ENCODE peak calls at places on chromosomes 7 and 10, in seven cellular contexts. D, G, A, J, E, F and I are unnamed samples.

GRCh38 chr10:125102216-125102615 is 58.1 kb downstream of the CTBP2 start:
- DNase-seq in J (peak; percentile 22), F (no peak), G (no peak), E (no peak), A (no peak), D (no peak), I (no peak)

GRCh38 chr7:14886533-14886932 is 16.0 kb downstream of the DGKB start:
- DNase-seq in F (no peak), E (no peak), G (no peak), J (no peak), A (no peak), D (no peak), I (no peak)

GRCh38 chr10:23158370-23158769 is 33.7 kb upstream of the PTF1A start:
- DNase-seq in A (peak; percentile 80), G (peak; percentile 47), E (peak; percentile 58), D (peak; percentile 85), J (peak; percentile 55), F (no peak), I (peak; percentile 50)

GRCh38 chr7:28410628-28411578 is 1.4 kb upstream of the CREB5 start:
- DNase-seq in E (peak; percentile 63), D (peak; percentile 57), J (no peak), A (no peak), F (no peak), G (no peak), I (no peak)

GRCh38 chr10:3418041-3418760 is 245.6 kb upstream of the PITRM1 start:
- DNase-seq in G (no peak), A (no peak), E (no peak), F (no peak), J (no peak), D (no peak), I (no peak)

GRCh38 chr7:46259947-46260346 is 338.9 kb upstream of the IGFBP3 start:
- DNase-seq in D (no peak), A (no peak), E (no peak), F (no peak), J (no peak), G (no peak), I (peak; percentile 32)

GRCh38 chr7:66110861-66111260 is 3.8 kb upstream of the CRCP start:
- DNase-seq in E (no peak), J (peak; percentile 48), A (no peak), D (no peak), F (no peak), G (peak; percentile 94), I (no peak)

GRCh38 chr7:127935847-127936376 is 95.3 kb downstream of the LRRC4 start:
- DNase-seq in G (no peak), J (no peak), F (no peak), A (no peak), E (no peak), D (no peak), I (no peak)

GRCh38 chr7:92682767-92683539 is 92.8 kb upstream of the FAM133B start:
- DNase-seq in J (peak; percentile 90), E (no peak), G (no peak), D (no peak), A (no peak), F (no peak), I (no peak)

GRCh38 chr10:8398771-8399170 is 344.3 kb downstream of the GATA3 start:
- DNase-seq in F (no peak), J (no peak), E (no peak), A (no peak), G (no peak), D (no peak), I (no peak)

GRCh38 chr7:98051118-98051744 is 55.4 kb upstream of the LMTK2 start:
- DNase-seq in G (peak; percentile 58), D (peak; percentile 81), F (no peak), E (peak; percentile 97), A (peak; percentile 79), J (peak; percentile 10), I (no peak)

GRCh38 chr10:63264852-63265617 is 131.9 kb downstream of the NRBF2 start:
- DNase-seq in E (no peak), D (peak; percentile 46), F (no peak), A (peak; percentile 79), J (peak; percentile 44), G (no peak), I (no peak)

GRCh38 chr7:85324145-85324799 is 137.4 kb upstream of the SEMA3D start:
- DNase-seq in D (peak; percentile 49), F (no peak), J (no peak), G (no peak), E (no peak), A (no peak), I (no peak)

GRCh38 chr10:130357226-130357625 is 221.0 kb downstream of the GLRX3 start:
- DNase-seq in E (no peak), D (no peak), J (no peak), G (no peak), A (no peak), F (no peak), I (no peak)

GRCh38 chr7:54015251-54015650 is 526.9 kb upstream of the VSTM2A start:
- DNase-seq in A (no peak), G (no peak), E (no peak), F (no peak), D (no peak), J (no peak), I (no peak)

GRCh38 chr7:98870071-98870651 is 347 bp upstream of the TMEM130 start:
- DNase-seq in E (peak; percentile 86), J (no peak), D (peak; percentile 86), G (no peak), F (peak; percentile 31), A (peak; percentile 68), I (no peak)

GRCh38 chr7:123633553-123633952 is 22.1 kb upstream of the LMOD2 start:
- DNase-seq in J (no peak), A (no peak), E (no peak), G (no peak), F (no peak), D (peak; percentile 27), I (no peak)

GRCh38 chr10:120819366-120819765 is 31.8 kb upstream of the WDR11 start:
- DNase-seq in A (no peak), E (no peak), J (no peak), G (no peak), F (no peak), D (no peak), I (no peak)

GRCh38 chr7:148223130-148223529 is 367.4 kb upstream of the C7orf33 start:
- DNase-seq in E (no peak), F (no peak), G (no peak), J (no peak), A (no peak), D (no peak), I (no peak)

GRCh38 chr10:11610855-11611247 is 599 bp downstream of the USP6NL start:
- DNase-seq in A (peak; percentile 37), D (no peak), G (no peak), E (peak; percentile 62), J (no peak), F (no peak), I (peak; percentile 63)

GRCh38 chr7:7156663-7157062 is 25.7 kb upstream of the C1GALT1 start:
- DNase-seq in D (no peak), G (no peak), F (no peak), A (no peak), J (peak; percentile 81), E (no peak), I (no peak)

GRCh38 chr7:106893591-106893990 is 28.5 kb downstream of the PIK3CG start:
- DNase-seq in J (no peak), G (no peak), D (no peak), F (no peak), A (no peak), E (no peak), I (no peak)

GRCh38 chr7:12670071-12670729 is 17.2 kb upstream of the ARL4A start:
- DNase-seq in D (no peak), E (no peak), J (peak; percentile 95), G (no peak), A (no peak), F (no peak), I (peak; percentile 45)

GRCh38 chr10:101959349-101959916 is 96.5 kb downstream of the ARMH3 start:
- DNase-seq in A (no peak), J (no peak), E (no peak), G (no peak), D (no peak), F (no peak), I (no peak)

GRCh38 chr10:121084675-121085070 is 233.5 kb downstream of the WDR11 start:
- DNase-seq in E (no peak), F (no peak), G (no peak), A (no peak), J (no peak), D (no peak), I (no peak)

GRCh38 chr10:25758041-25758457 is 176.0 kb upstream of the MYO3A start:
- DNase-seq in F (no peak), E (no peak), D (peak; percentile 61), J (peak; percentile 10), G (peak; percentile 26), A (peak; percentile 52), I (peak; percentile 9)
- TF ChIP-seq JUND in F (no peak), E (no peak), D (no peak), J (no peak), G (no peak), A (no peak), I (no peak)

DNA sequence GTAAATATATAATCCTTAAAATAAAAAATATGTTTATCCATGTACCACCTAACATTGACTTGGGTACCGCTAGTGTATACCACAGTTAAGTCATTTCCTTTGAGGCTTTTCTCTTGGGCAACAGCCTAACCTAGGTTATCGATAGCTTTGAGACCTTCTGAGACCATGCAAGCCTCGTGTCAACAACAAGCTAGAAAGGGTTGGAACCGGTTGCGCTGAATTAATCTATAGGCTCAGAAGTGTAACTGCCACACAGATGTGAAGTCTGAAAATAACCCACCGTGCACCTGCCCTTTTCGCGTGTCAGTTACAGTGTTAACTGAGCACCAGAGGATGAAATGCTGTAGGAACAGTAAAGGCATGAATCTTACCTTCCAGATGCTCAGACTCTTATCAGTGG is 59.8 kb downstream of the ARID5B start:
- DNase-seq in E (no peak), G (no peak), A (no peak), F (peak; percentile 72), J (no peak), D (no peak), I (no peak)
- TF ChIP-seq JUND in E (no peak), G (no peak), A (no peak), F (no peak), J (no peak), D (no peak), I (no peak)

GRCh38 chr7:47535033-47535703 is 46.7 kb downstream of the TNS3 start:
- DNase-seq in G (no peak), J (peak; percentile 87), D (peak; percentile 48), F (no peak), E (no peak), A (no peak), I (no peak)
- TF ChIP-seq JUND in G (no peak), J (no peak), D (no peak), F (no peak), E (no peak), A (no peak), I (no peak)

DNA sequence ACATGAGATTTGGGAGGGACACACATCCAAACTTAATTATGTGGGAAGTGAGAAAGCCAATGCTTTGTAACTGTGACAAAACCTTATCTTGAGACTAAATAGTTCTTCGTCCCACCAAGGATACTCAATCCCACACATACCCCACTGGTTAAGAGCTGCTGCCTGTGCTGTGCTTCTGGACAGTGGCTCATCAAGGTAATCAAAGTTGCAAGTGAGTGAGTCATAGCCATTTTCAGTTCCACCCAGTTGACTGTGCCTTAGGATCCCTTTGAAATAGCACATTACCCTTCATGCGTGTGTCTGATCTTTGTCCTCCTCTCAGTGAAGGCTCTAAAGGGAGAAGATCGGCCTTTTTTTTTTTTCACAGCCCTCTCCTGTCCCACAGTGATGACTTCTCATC is 706.1 kb upstream of the AUTS2 start:
- DNase-seq in E (no peak), D (no peak), G (no peak), F (no peak), J (no peak), A (no peak), I (no peak)
- TF ChIP-seq JUND in E (no peak), D (no peak), G (no peak), F (no peak), J (no peak), A (no peak), I (no peak)